ENCODE peak calls at places on chromosome 7, in four cellular contexts. C, G, K and U are unnamed samples.

GRCh38 chr7:28417321-28417940 is 5.1 kb downstream of the CREB5 start:
- DNase-seq in C (no peak), G (no peak), K (no peak), U (no peak)

GRCh38 chr7:51028128-51028830 is 245.6 kb upstream of the GRB10 start:
- DNase-seq in C (no peak), G (no peak), K (peak), U (no peak)

GRCh38 chr7:7157887-7158271 is 24.5 kb upstream of the C1GALT1 start:
- DNase-seq in C (no peak), G (no peak), K (no peak), U (no peak)

GRCh38 chr7:110774066-110774465 is 316.9 kb upstream of the LRRN3 start:
- DNase-seq in C (no peak), G (no peak), K (no peak), U (no peak)

GRCh38 chr7:659996-660395 is 66.5 kb upstream of the DNAAF5 start:
- DNase-seq in C (peak), G (no peak), K (no peak), U (no peak)

GRCh38 chr7:13577566-13578145 is 411.8 kb downstream of the ETV1 start:
- DNase-seq in C (no peak), G (no peak), K (no peak), U (no peak)

GRCh38 chr7:88111842-88112385 is 107.9 kb downstream of the SRI start:
- DNase-seq in C (no peak), G (no peak), K (no peak), U (no peak)

GRCh38 chr7:126026421-126027088 is 1096.9 kb upstream of the POT1 start:
- DNase-seq in C (no peak), G (no peak), K (no peak), U (no peak)

GRCh38 chr7:4267326-4268039 is 414.6 kb upstream of the FOXK1 start:
- DNase-seq in C (no peak), G (no peak), K (no peak), U (no peak)

GRCh38 chr7:139321071-139321745 is 19.9 kb upstream of the FMC1 start:
- DNase-seq in C (no peak), G (no peak), K (no peak), U (no peak)

GRCh38 chr7:134686782-134687181 is 40.1 kb downstream of the BPGM start:
- DNase-seq in C (no peak), G (no peak), K (no peak), U (no peak)